ENCODE peak calls at places on chromosomes 6 and 20, in eight cellular contexts. One of them, this sample, is unnamed.

GRCh38 chr20:63942250-63943006 is 13.8 kb downstream of the UCKL1 start:
- DNase-seq in caudate nucleus: no peak
- DNase-seq in iris pigment epithelial cell: peak
- DNase-seq in RWPE1: peak
- DNase-seq in pulmonary artery endothelial cell: no peak
- DNase-seq in fibroblast of pulmonary artery: no peak
- DNase-seq in stimulated activated CD4-positive, alpha-beta T cell treated with anti-CD3 and anti-CD28 coated beads, Interleukin-12 subunit alpha, Interleukin-12 subunit beta, amount 100 ng/mL, for 48 hours: peak
- DNase-seq in head of caudate nucleus: no peak
- DNase-seq in this sample: no peak

GRCh38 chr6:45966797-45967196 is 48.9 kb downstream of the CLIC5 start:
- DNase-seq in caudate nucleus: no peak
- DNase-seq in iris pigment epithelial cell: no peak
- DNase-seq in RWPE1: no peak
- DNase-seq in pulmonary artery endothelial cell: no peak
- DNase-seq in fibroblast of pulmonary artery: no peak
- DNase-seq in stimulated activated CD4-positive, alpha-beta T cell treated with anti-CD3 and anti-CD28 coated beads, Interleukin-12 subunit alpha, Interleukin-12 subunit beta, amount 100 ng/mL, for 48 hours: no peak
- DNase-seq in head of caudate nucleus: no peak
- DNase-seq in this sample: no peak

GRCh38 chr20:22723659-22724058 is 139.3 kb upstream of the FOXA2 start:
- DNase-seq in caudate nucleus: no peak
- DNase-seq in iris pigment epithelial cell: peak
- DNase-seq in RWPE1: no peak
- DNase-seq in pulmonary artery endothelial cell: no peak
- DNase-seq in fibroblast of pulmonary artery: peak
- DNase-seq in stimulated activated CD4-positive, alpha-beta T cell treated with anti-CD3 and anti-CD28 coated beads, Interleukin-12 subunit alpha, Interleukin-12 subunit beta, amount 100 ng/mL, for 48 hours: no peak
- DNase-seq in head of caudate nucleus: no peak
- DNase-seq in this sample: no peak

GRCh38 chr6:81859884-81860283 is 107.4 kb upstream of the TENT5A start:
- DNase-seq in caudate nucleus: no peak
- DNase-seq in iris pigment epithelial cell: no peak
- DNase-seq in RWPE1: no peak
- DNase-seq in pulmonary artery endothelial cell: no peak
- DNase-seq in fibroblast of pulmonary artery: peak
- DNase-seq in stimulated activated CD4-positive, alpha-beta T cell treated with anti-CD3 and anti-CD28 coated beads, Interleukin-12 subunit alpha, Interleukin-12 subunit beta, amount 100 ng/mL, for 48 hours: no peak
- DNase-seq in head of caudate nucleus: no peak
- DNase-seq in this sample: no peak

GRCh38 chr6:20084411-20084810 is 127.9 kb downstream of the MBOAT1 start:
- DNase-seq in caudate nucleus: no peak
- DNase-seq in iris pigment epithelial cell: no peak
- DNase-seq in RWPE1: no peak
- DNase-seq in pulmonary artery endothelial cell: no peak
- DNase-seq in fibroblast of pulmonary artery: no peak
- DNase-seq in stimulated activated CD4-positive, alpha-beta T cell treated with anti-CD3 and anti-CD28 coated beads, Interleukin-12 subunit alpha, Interleukin-12 subunit beta, amount 100 ng/mL, for 48 hours: no peak
- DNase-seq in head of caudate nucleus: no peak
- DNase-seq in this sample: no peak

GRCh38 chr6:101509556-101509955 is 116.0 kb downstream of the GRIK2 start:
- DNase-seq in caudate nucleus: no peak
- DNase-seq in iris pigment epithelial cell: no peak
- DNase-seq in RWPE1: no peak
- DNase-seq in pulmonary artery endothelial cell: no peak
- DNase-seq in fibroblast of pulmonary artery: no peak
- DNase-seq in stimulated activated CD4-positive, alpha-beta T cell treated with anti-CD3 and anti-CD28 coated beads, Interleukin-12 subunit alpha, Interleukin-12 subunit beta, amount 100 ng/mL, for 48 hours: no peak
- DNase-seq in head of caudate nucleus: no peak
- DNase-seq in this sample: no peak

GRCh38 chr6:90436403-90436802 is 139.8 kb upstream of the BACH2 start:
- DNase-seq in caudate nucleus: no peak
- DNase-seq in iris pigment epithelial cell: no peak
- DNase-seq in RWPE1: no peak
- DNase-seq in pulmonary artery endothelial cell: no peak
- DNase-seq in fibroblast of pulmonary artery: no peak
- DNase-seq in stimulated activated CD4-positive, alpha-beta T cell treated with anti-CD3 and anti-CD28 coated beads, Interleukin-12 subunit alpha, Interleukin-12 subunit beta, amount 100 ng/mL, for 48 hours: no peak
- DNase-seq in head of caudate nucleus: no peak
- DNase-seq in this sample: no peak

GRCh38 chr6:134065706-134066105 is 13.3 kb upstream of the SLC2A12 start:
- DNase-seq in caudate nucleus: no peak
- DNase-seq in iris pigment epithelial cell: peak
- DNase-seq in RWPE1: no peak
- DNase-seq in pulmonary artery endothelial cell: no peak
- DNase-seq in fibroblast of pulmonary artery: peak
- DNase-seq in stimulated activated CD4-positive, alpha-beta T cell treated with anti-CD3 and anti-CD28 coated beads, Interleukin-12 subunit alpha, Interleukin-12 subunit beta, amount 100 ng/mL, for 48 hours: no peak
- DNase-seq in head of caudate nucleus: no peak
- DNase-seq in this sample: no peak

GRCh38 chr6:117226778-117227177 is 38.6 kb upstream of the VGLL2 start:
- DNase-seq in caudate nucleus: no peak
- DNase-seq in iris pigment epithelial cell: no peak
- DNase-seq in RWPE1: no peak
- DNase-seq in pulmonary artery endothelial cell: no peak
- DNase-seq in fibroblast of pulmonary artery: no peak
- DNase-seq in stimulated activated CD4-positive, alpha-beta T cell treated with anti-CD3 and anti-CD28 coated beads, Interleukin-12 subunit alpha, Interleukin-12 subunit beta, amount 100 ng/mL, for 48 hours: no peak
- DNase-seq in head of caudate nucleus: no peak
- DNase-seq in this sample: no peak

GRCh38 chr6:107113460-107114212 is 1.7 kb downstream of the BEND3 start:
- DNase-seq in caudate nucleus: no peak
- DNase-seq in iris pigment epithelial cell: no peak
- DNase-seq in RWPE1: no peak
- DNase-seq in pulmonary artery endothelial cell: no peak
- DNase-seq in fibroblast of pulmonary artery: no peak
- DNase-seq in stimulated activated CD4-positive, alpha-beta T cell treated with anti-CD3 and anti-CD28 coated beads, Interleukin-12 subunit alpha, Interleukin-12 subunit beta, amount 100 ng/mL, for 48 hours: no peak
- DNase-seq in head of caudate nucleus: no peak
- DNase-seq in this sample: no peak

GRCh38 chr20:48682529-48683385 is 145.0 kb downstream of the PREX1 start:
- DNase-seq in caudate nucleus: no peak
- DNase-seq in iris pigment epithelial cell: peak
- DNase-seq in RWPE1: peak
- DNase-seq in pulmonary artery endothelial cell: peak
- DNase-seq in fibroblast of pulmonary artery: peak
- DNase-seq in stimulated activated CD4-positive, alpha-beta T cell treated with anti-CD3 and anti-CD28 coated beads, Interleukin-12 subunit alpha, Interleukin-12 subunit beta, amount 100 ng/mL, for 48 hours: no peak
- DNase-seq in head of caudate nucleus: peak
- DNase-seq in this sample: no peak

GRCh38 chr6:13664703-13665352 is 46.8 kb downstream of the RANBP9 start:
- DNase-seq in caudate nucleus: no peak
- DNase-seq in iris pigment epithelial cell: peak
- DNase-seq in RWPE1: no peak
- DNase-seq in pulmonary artery endothelial cell: no peak
- DNase-seq in fibroblast of pulmonary artery: peak
- DNase-seq in stimulated activated CD4-positive, alpha-beta T cell treated with anti-CD3 and anti-CD28 coated beads, Interleukin-12 subunit alpha, Interleukin-12 subunit beta, amount 100 ng/mL, for 48 hours: no peak
- DNase-seq in head of caudate nucleus: no peak
- DNase-seq in this sample: no peak

GRCh38 chr20:54350415-54350814 is 125.0 kb upstream of the DOK5 start:
- DNase-seq in caudate nucleus: no peak
- DNase-seq in iris pigment epithelial cell: peak
- DNase-seq in RWPE1: no peak
- DNase-seq in pulmonary artery endothelial cell: no peak
- DNase-seq in fibroblast of pulmonary artery: peak
- DNase-seq in stimulated activated CD4-positive, alpha-beta T cell treated with anti-CD3 and anti-CD28 coated beads, Interleukin-12 subunit alpha, Interleukin-12 subunit beta, amount 100 ng/mL, for 48 hours: no peak
- DNase-seq in head of caudate nucleus: no peak
- DNase-seq in this sample: no peak

GRCh38 chr6:163741743-163742363 is 327.3 kb downstream of the QKI start:
- DNase-seq in caudate nucleus: no peak
- DNase-seq in iris pigment epithelial cell: no peak
- DNase-seq in RWPE1: no peak
- DNase-seq in pulmonary artery endothelial cell: no peak
- DNase-seq in fibroblast of pulmonary artery: no peak
- DNase-seq in stimulated activated CD4-positive, alpha-beta T cell treated with anti-CD3 and anti-CD28 coated beads, Interleukin-12 subunit alpha, Interleukin-12 subunit beta, amount 100 ng/mL, for 48 hours: no peak
- DNase-seq in head of caudate nucleus: no peak
- DNase-seq in this sample: no peak

GRCh38 chr20:35985789-35986188 is 17.4 kb downstream of the CNBD2 start:
- DNase-seq in caudate nucleus: no peak
- DNase-seq in iris pigment epithelial cell: no peak
- DNase-seq in RWPE1: no peak
- DNase-seq in pulmonary artery endothelial cell: no peak
- DNase-seq in fibroblast of pulmonary artery: no peak
- DNase-seq in stimulated activated CD4-positive, alpha-beta T cell treated with anti-CD3 and anti-CD28 coated beads, Interleukin-12 subunit alpha, Interleukin-12 subunit beta, amount 100 ng/mL, for 48 hours: no peak
- DNase-seq in head of caudate nucleus: no peak
- DNase-seq in this sample: no peak

GRCh38 chr6:44416103-44416502 is 28.6 kb downstream of the CDC5L start:
- DNase-seq in caudate nucleus: no peak
- DNase-seq in iris pigment epithelial cell: peak
- DNase-seq in RWPE1: no peak
- DNase-seq in pulmonary artery endothelial cell: peak
- DNase-seq in fibroblast of pulmonary artery: peak
- DNase-seq in stimulated activated CD4-positive, alpha-beta T cell treated with anti-CD3 and anti-CD28 coated beads, Interleukin-12 subunit alpha, Interleukin-12 subunit beta, amount 100 ng/mL, for 48 hours: no peak
- DNase-seq in head of caudate nucleus: no peak
- DNase-seq in this sample: no peak

GRCh38 chr6:12348530-12349511 is 58.7 kb downstream of the EDN1 start:
- DNase-seq in caudate nucleus: no peak
- DNase-seq in iris pigment epithelial cell: peak
- DNase-seq in RWPE1: peak
- DNase-seq in pulmonary artery endothelial cell: peak
- DNase-seq in fibroblast of pulmonary artery: peak
- DNase-seq in stimulated activated CD4-positive, alpha-beta T cell treated with anti-CD3 and anti-CD28 coated beads, Interleukin-12 subunit alpha, Interleukin-12 subunit beta, amount 100 ng/mL, for 48 hours: no peak
- DNase-seq in head of caudate nucleus: no peak
- DNase-seq in this sample: no peak

GRCh38 chr6:75437451-75438185 is 56.0 kb downstream of the FILIP1 start:
- DNase-seq in caudate nucleus: no peak
- DNase-seq in iris pigment epithelial cell: peak
- DNase-seq in RWPE1: peak
- DNase-seq in pulmonary artery endothelial cell: no peak
- DNase-seq in fibroblast of pulmonary artery: peak
- DNase-seq in stimulated activated CD4-positive, alpha-beta T cell treated with anti-CD3 and anti-CD28 coated beads, Interleukin-12 subunit alpha, Interleukin-12 subunit beta, amount 100 ng/mL, for 48 hours: no peak
- DNase-seq in head of caudate nucleus: no peak
- DNase-seq in this sample: no peak

GRCh38 chr6:68638225-68638900 is 3.3 kb downstream of the ADGRB3 start:
- DNase-seq in caudate nucleus: no peak
- DNase-seq in iris pigment epithelial cell: peak
- DNase-seq in RWPE1: peak
- DNase-seq in pulmonary artery endothelial cell: peak
- DNase-seq in fibroblast of pulmonary artery: peak
- DNase-seq in stimulated activated CD4-positive, alpha-beta T cell treated with anti-CD3 and anti-CD28 coated beads, Interleukin-12 subunit alpha, Interleukin-12 subunit beta, amount 100 ng/mL, for 48 hours: no peak
- DNase-seq in head of caudate nucleus: no peak
- DNase-seq in this sample: no peak

GRCh38 chr6:52726193-52726542 is 37.1 kb downstream of the GSTA2 start:
- DNase-seq in caudate nucleus: no peak
- DNase-seq in iris pigment epithelial cell: no peak
- DNase-seq in RWPE1: no peak
- DNase-seq in pulmonary artery endothelial cell: no peak
- DNase-seq in fibroblast of pulmonary artery: no peak
- DNase-seq in stimulated activated CD4-positive, alpha-beta T cell treated with anti-CD3 and anti-CD28 coated beads, Interleukin-12 subunit alpha, Interleukin-12 subunit beta, amount 100 ng/mL, for 48 hours: no peak
- DNase-seq in head of caudate nucleus: no peak
- DNase-seq in this sample: no peak

GRCh38 chr6:41555326-41556300 is 9.4 kb downstream of the FOXP4 start:
- DNase-seq in caudate nucleus: no peak
- DNase-seq in iris pigment epithelial cell: no peak
- DNase-seq in RWPE1: no peak
- DNase-seq in pulmonary artery endothelial cell: no peak
- DNase-seq in fibroblast of pulmonary artery: no peak
- DNase-seq in stimulated activated CD4-positive, alpha-beta T cell treated with anti-CD3 and anti-CD28 coated beads, Interleukin-12 subunit alpha, Interleukin-12 subunit beta, amount 100 ng/mL, for 48 hours: no peak
- DNase-seq in head of caudate nucleus: no peak
- DNase-seq in this sample: no peak

GRCh38 chr6:99522531-99522930 is 7.3 kb upstream of the USP45 start:
- DNase-seq in caudate nucleus: no peak
- DNase-seq in iris pigment epithelial cell: peak
- DNase-seq in RWPE1: no peak
- DNase-seq in pulmonary artery endothelial cell: no peak
- DNase-seq in fibroblast of pulmonary artery: peak
- DNase-seq in stimulated activated CD4-positive, alpha-beta T cell treated with anti-CD3 and anti-CD28 coated beads, Interleukin-12 subunit alpha, Interleukin-12 subunit beta, amount 100 ng/mL, for 48 hours: no peak
- DNase-seq in head of caudate nucleus: no peak
- DNase-seq in this sample: no peak

GRCh38 chr20:34516874-34517542 is 786 bp downstream of the DYNLRB1 start:
- DNase-seq in caudate nucleus: no peak
- DNase-seq in iris pigment epithelial cell: peak
- DNase-seq in RWPE1: peak
- DNase-seq in pulmonary artery endothelial cell: no peak
- DNase-seq in fibroblast of pulmonary artery: peak
- DNase-seq in stimulated activated CD4-positive, alpha-beta T cell treated with anti-CD3 and anti-CD28 coated beads, Interleukin-12 subunit alpha, Interleukin-12 subunit beta, amount 100 ng/mL, for 48 hours: peak
- DNase-seq in head of caudate nucleus: peak
- DNase-seq in this sample: no peak

GRCh38 chr20:18024606-18025127 is 33.0 kb downstream of the OVOL2 start:
- DNase-seq in caudate nucleus: no peak
- DNase-seq in iris pigment epithelial cell: no peak
- DNase-seq in RWPE1: no peak
- DNase-seq in pulmonary artery endothelial cell: no peak
- DNase-seq in fibroblast of pulmonary artery: no peak
- DNase-seq in stimulated activated CD4-positive, alpha-beta T cell treated with anti-CD3 and anti-CD28 coated beads, Interleukin-12 subunit alpha, Interleukin-12 subunit beta, amount 100 ng/mL, for 48 hours: no peak
- DNase-seq in head of caudate nucleus: no peak
- DNase-seq in this sample: no peak

GRCh38 chr6:159727717-159728440 is 573 bp downstream of the WTAP start:
- DNase-seq in caudate nucleus: no peak
- DNase-seq in iris pigment epithelial cell: peak
- DNase-seq in RWPE1: no peak
- DNase-seq in pulmonary artery endothelial cell: no peak
- DNase-seq in fibroblast of pulmonary artery: peak
- DNase-seq in stimulated activated CD4-positive, alpha-beta T cell treated with anti-CD3 and anti-CD28 coated beads, Interleukin-12 subunit alpha, Interleukin-12 subunit beta, amount 100 ng/mL, for 48 hours: no peak
- DNase-seq in head of caudate nucleus: no peak
- DNase-seq in this sample: no peak

GRCh38 chr6:18477301-18477941 is 90.3 kb downstream of the RNF144B start:
- DNase-seq in caudate nucleus: no peak
- DNase-seq in iris pigment epithelial cell: peak
- DNase-seq in RWPE1: no peak
- DNase-seq in pulmonary artery endothelial cell: peak
- DNase-seq in fibroblast of pulmonary artery: no peak
- DNase-seq in stimulated activated CD4-positive, alpha-beta T cell treated with anti-CD3 and anti-CD28 coated beads, Interleukin-12 subunit alpha, Interleukin-12 subunit beta, amount 100 ng/mL, for 48 hours: no peak
- DNase-seq in head of caudate nucleus: no peak
- DNase-seq in this sample: no peak

GRCh38 chr20:4065405-4065841 is 50.1 kb upstream of the RNF24 start:
- DNase-seq in caudate nucleus: no peak
- DNase-seq in iris pigment epithelial cell: peak
- DNase-seq in RWPE1: peak
- DNase-seq in pulmonary artery endothelial cell: no peak
- DNase-seq in fibroblast of pulmonary artery: peak
- DNase-seq in stimulated activated CD4-positive, alpha-beta T cell treated with anti-CD3 and anti-CD28 coated beads, Interleukin-12 subunit alpha, Interleukin-12 subunit beta, amount 100 ng/mL, for 48 hours: no peak
- DNase-seq in head of caudate nucleus: no peak
- DNase-seq in this sample: no peak

GRCh38 chr6:113500221-113500620 is 356.9 kb upstream of the MARCKS start:
- DNase-seq in caudate nucleus: no peak
- DNase-seq in iris pigment epithelial cell: no peak
- DNase-seq in RWPE1: no peak
- DNase-seq in pulmonary artery endothelial cell: peak
- DNase-seq in fibroblast of pulmonary artery: peak
- DNase-seq in stimulated activated CD4-positive, alpha-beta T cell treated with anti-CD3 and anti-CD28 coated beads, Interleukin-12 subunit alpha, Interleukin-12 subunit beta, amount 100 ng/mL, for 48 hours: no peak
- DNase-seq in head of caudate nucleus: no peak
- DNase-seq in this sample: no peak

GRCh38 chr6:110561016-110561396 is 84.6 kb upstream of the SLC22A16 start:
- DNase-seq in caudate nucleus: no peak
- DNase-seq in iris pigment epithelial cell: no peak
- DNase-seq in RWPE1: no peak
- DNase-seq in pulmonary artery endothelial cell: no peak
- DNase-seq in fibroblast of pulmonary artery: no peak
- DNase-seq in stimulated activated CD4-positive, alpha-beta T cell treated with anti-CD3 and anti-CD28 coated beads, Interleukin-12 subunit alpha, Interleukin-12 subunit beta, amount 100 ng/mL, for 48 hours: no peak
- DNase-seq in head of caudate nucleus: no peak
- DNase-seq in this sample: no peak

This sample was measured in GM19239.